ENCODE peak calls at places on chromosomes 2 and 18, in six cellular contexts. One of them, this sample, is unnamed.

GRCh38 chr2:134127496-134127895 is 126.4 kb upstream of the MGAT5 start:
- DNase-seq in fibroblast of lung: no peak
- DNase-seq in endothelial cell of umbilical vein: no peak
- DNase-seq in uterus: no peak
- DNase-seq in CD8-positive, alpha-beta T cell: peak; percentile 57
- DNase-seq in tibial nerve: no peak
- DNase-seq in this sample: no peak

GRCh38 chr2:151367571-151367970 is 10.2 kb downstream of the TNFAIP6 start:
- DNase-seq in uterus: no peak
- DNase-seq in endothelial cell of umbilical vein: no peak
- DNase-seq in tibial nerve: no peak
- DNase-seq in fibroblast of lung: peak; percentile 87
- DNase-seq in CD8-positive, alpha-beta T cell: no peak
- DNase-seq in this sample: no peak

GRCh38 chr18:46148810-46149209 is 44.6 kb downstream of the HAUS1 start:
- DNase-seq in uterus: peak; percentile 17
- DNase-seq in fibroblast of lung: peak; percentile 41
- DNase-seq in endothelial cell of umbilical vein: peak; percentile 66
- DNase-seq in tibial nerve: peak; percentile 76
- DNase-seq in CD8-positive, alpha-beta T cell: peak; percentile 67
- DNase-seq in this sample: peak; percentile 78

GRCh38 chr2:133993160-133993559 is 260.7 kb upstream of the MGAT5 start:
- DNase-seq in CD8-positive, alpha-beta T cell: no peak
- DNase-seq in fibroblast of lung: no peak
- DNase-seq in tibial nerve: no peak
- DNase-seq in uterus: no peak
- DNase-seq in endothelial cell of umbilical vein: no peak
- DNase-seq in this sample: no peak

GRCh38 chr18:75474332-75474731 is 46.8 kb upstream of the SMIM21 start:
- DNase-seq in uterus: no peak
- DNase-seq in tibial nerve: no peak
- DNase-seq in fibroblast of lung: no peak
- DNase-seq in CD8-positive, alpha-beta T cell: no peak
- DNase-seq in endothelial cell of umbilical vein: no peak
- DNase-seq in this sample: no peak

GRCh38 chr18:48713302-48713701 is 174.5 kb downstream of the CTIF start:
- DNase-seq in CD8-positive, alpha-beta T cell: no peak
- DNase-seq in fibroblast of lung: no peak
- DNase-seq in endothelial cell of umbilical vein: peak; percentile 58
- DNase-seq in uterus: peak; percentile 84
- DNase-seq in tibial nerve: peak; percentile 83
- DNase-seq in this sample: no peak

GRCh38 chr18:57748770-57749603 is 54.1 kb downstream of the ATP8B1 start:
- DNase-seq in fibroblast of lung: peak; percentile 69
- DNase-seq in endothelial cell of umbilical vein: peak; percentile 47
- DNase-seq in tibial nerve: no peak
- DNase-seq in uterus: no peak
- DNase-seq in CD8-positive, alpha-beta T cell: no peak
- DNase-seq in this sample: no peak

GRCh38 chr18:76476665-76477561 is 18.1 kb downstream of the ZNF516 start:
- DNase-seq in CD8-positive, alpha-beta T cell: no peak
- DNase-seq in fibroblast of lung: peak; percentile 96
- DNase-seq in tibial nerve: no peak
- DNase-seq in endothelial cell of umbilical vein: peak; percentile 62
- DNase-seq in uterus: no peak
- DNase-seq in this sample: no peak

GRCh38 chr2:42754021-42754775 is 9.7 kb downstream of the OXER1 start:
- DNase-seq in tibial nerve: no peak
- DNase-seq in endothelial cell of umbilical vein: no peak
- DNase-seq in CD8-positive, alpha-beta T cell: no peak
- DNase-seq in uterus: no peak
- DNase-seq in fibroblast of lung: peak; percentile 38
- DNase-seq in this sample: no peak

GRCh38 chr18:48805826-48806535 is 144.8 kb downstream of the SMAD7 start:
- DNase-seq in uterus: peak; percentile 4
- DNase-seq in fibroblast of lung: no peak
- DNase-seq in tibial nerve: no peak
- DNase-seq in endothelial cell of umbilical vein: no peak
- DNase-seq in CD8-positive, alpha-beta T cell: peak; percentile 36
- DNase-seq in this sample: no peak

GRCh38 chr2:28137221-28137620 is 246.7 kb downstream of the BABAM2 start:
- DNase-seq in uterus: peak; percentile 90
- DNase-seq in tibial nerve: peak; percentile 66
- DNase-seq in endothelial cell of umbilical vein: no peak
- DNase-seq in fibroblast of lung: peak; percentile 85
- DNase-seq in CD8-positive, alpha-beta T cell: no peak
- DNase-seq in this sample: no peak

GRCh38 chr2:96148410-96149217 is 3.4 kb upstream of the DUSP2 start:
- DNase-seq in CD8-positive, alpha-beta T cell: peak; percentile 90
- DNase-seq in tibial nerve: peak; percentile 44
- DNase-seq in uterus: peak; percentile 61
- DNase-seq in endothelial cell of umbilical vein: peak; percentile 74
- DNase-seq in fibroblast of lung: peak; percentile 94
- DNase-seq in this sample: peak; percentile 67

GRCh38 chr2:152594022-152594712 is 123.1 kb downstream of the PRPF40A start:
- DNase-seq in tibial nerve: peak; percentile 66
- DNase-seq in endothelial cell of umbilical vein: no peak
- DNase-seq in fibroblast of lung: no peak
- DNase-seq in uterus: no peak
- DNase-seq in CD8-positive, alpha-beta T cell: no peak
- DNase-seq in this sample: no peak

GRCh38 chr2:113077921-113078320 is 10.2 kb downstream of the IL1F10 start:
- DNase-seq in tibial nerve: no peak
- DNase-seq in fibroblast of lung: peak; percentile 45
- DNase-seq in CD8-positive, alpha-beta T cell: no peak
- DNase-seq in endothelial cell of umbilical vein: no peak
- DNase-seq in uterus: no peak
- DNase-seq in this sample: no peak

GRCh38 chr2:110903548-110903947 is 171.2 kb downstream of the ACOXL start:
- DNase-seq in uterus: no peak
- DNase-seq in tibial nerve: no peak
- DNase-seq in fibroblast of lung: no peak
- DNase-seq in endothelial cell of umbilical vein: no peak
- DNase-seq in CD8-positive, alpha-beta T cell: no peak
- DNase-seq in this sample: no peak

GRCh38 chr2:144659731-144660275 is 139.9 kb upstream of the ZEB2 start:
- DNase-seq in CD8-positive, alpha-beta T cell: peak; percentile 64
- DNase-seq in tibial nerve: no peak
- DNase-seq in endothelial cell of umbilical vein: no peak
- DNase-seq in uterus: no peak
- DNase-seq in fibroblast of lung: peak; percentile 99
- DNase-seq in this sample: no peak

GRCh38 chr18:7840445-7840844 is 273.3 kb downstream of the PTPRM start:
- DNase-seq in endothelial cell of umbilical vein: peak; percentile 72
- DNase-seq in CD8-positive, alpha-beta T cell: no peak
- DNase-seq in tibial nerve: no peak
- DNase-seq in fibroblast of lung: no peak
- DNase-seq in uterus: no peak
- DNase-seq in this sample: no peak

GRCh38 chr18:76988015-76988826 is 144.4 kb downstream of the MBP start:
- DNase-seq in endothelial cell of umbilical vein: no peak
- DNase-seq in fibroblast of lung: no peak
- DNase-seq in uterus: no peak
- DNase-seq in tibial nerve: no peak
- DNase-seq in CD8-positive, alpha-beta T cell: no peak
- DNase-seq in this sample: no peak

GRCh38 chr2:29460191-29460590 is 345.0 kb downstream of the CLIP4 start:
- DNase-seq in fibroblast of lung: no peak
- DNase-seq in endothelial cell of umbilical vein: no peak
- DNase-seq in tibial nerve: no peak
- DNase-seq in uterus: no peak
- DNase-seq in CD8-positive, alpha-beta T cell: no peak
- DNase-seq in this sample: no peak

GRCh38 chr2:175004980-175005832 is at the start of gene CHN1:
- DNase-seq in uterus: peak; percentile 70
- DNase-seq in CD8-positive, alpha-beta T cell: peak; percentile 75
- DNase-seq in fibroblast of lung: peak; percentile 74
- DNase-seq in endothelial cell of umbilical vein: peak; percentile 85
- DNase-seq in tibial nerve: peak; percentile 32
- DNase-seq in this sample: peak; percentile 96

GRCh38 chr2:10654069-10654468 is 35.7 kb downstream of the NOL10 start:
- DNase-seq in endothelial cell of umbilical vein: peak; percentile 57
- DNase-seq in fibroblast of lung: peak; percentile 78
- DNase-seq in CD8-positive, alpha-beta T cell: no peak
- DNase-seq in uterus: no peak
- DNase-seq in tibial nerve: no peak
- DNase-seq in this sample: no peak

GRCh38 chr2:42513252-42513918 is 19.6 kb upstream of the KCNG3 start:
- DNase-seq in fibroblast of lung: peak; percentile 38
- DNase-seq in uterus: peak; percentile 19
- DNase-seq in CD8-positive, alpha-beta T cell: no peak
- DNase-seq in tibial nerve: peak; percentile 44
- DNase-seq in endothelial cell of umbilical vein: peak; percentile 49
- DNase-seq in this sample: peak; percentile 72

GRCh38 chr2:201984800-201985525 is 48.7 kb upstream of the FZD7 start:
- DNase-seq in CD8-positive, alpha-beta T cell: no peak
- DNase-seq in tibial nerve: peak; percentile 15
- DNase-seq in uterus: no peak
- DNase-seq in endothelial cell of umbilical vein: no peak
- DNase-seq in fibroblast of lung: no peak
- DNase-seq in this sample: no peak

GRCh38 chr2:13193900-13194299 is 477.2 kb downstream of the TRIB2 start:
- DNase-seq in tibial nerve: no peak
- DNase-seq in fibroblast of lung: peak; percentile 29
- DNase-seq in endothelial cell of umbilical vein: no peak
- DNase-seq in CD8-positive, alpha-beta T cell: no peak
- DNase-seq in uterus: no peak
- DNase-seq in this sample: peak; percentile 10

GRCh38 chr2:199659207-199659606 is 191.8 kb downstream of the FTCDNL1 start:
- DNase-seq in CD8-positive, alpha-beta T cell: no peak
- DNase-seq in endothelial cell of umbilical vein: peak; percentile 17
- DNase-seq in tibial nerve: no peak
- DNase-seq in uterus: no peak
- DNase-seq in fibroblast of lung: peak; percentile 56
- DNase-seq in this sample: peak; percentile 89

GRCh38 chr2:64108842-64109241 is 35.4 kb downstream of the PELI1 start:
- DNase-seq in uterus: no peak
- DNase-seq in CD8-positive, alpha-beta T cell: no peak
- DNase-seq in fibroblast of lung: no peak
- DNase-seq in endothelial cell of umbilical vein: no peak
- DNase-seq in tibial nerve: no peak
- DNase-seq in this sample: no peak

GRCh38 chr2:64105676-64106461 is 38.4 kb downstream of the PELI1 start:
- DNase-seq in uterus: no peak
- DNase-seq in tibial nerve: no peak
- DNase-seq in fibroblast of lung: peak; percentile 52
- DNase-seq in CD8-positive, alpha-beta T cell: no peak
- DNase-seq in endothelial cell of umbilical vein: no peak
- DNase-seq in this sample: no peak

GRCh38 chr2:64111426-64111825 is 32.8 kb downstream of the PELI1 start:
- DNase-seq in endothelial cell of umbilical vein: no peak
- DNase-seq in fibroblast of lung: no peak
- DNase-seq in tibial nerve: no peak
- DNase-seq in CD8-positive, alpha-beta T cell: no peak
- DNase-seq in uterus: no peak
- DNase-seq in this sample: no peak

GRCh38 chr2:64104944-64105343 is 39.3 kb downstream of the PELI1 start:
- DNase-seq in tibial nerve: no peak
- DNase-seq in uterus: no peak
- DNase-seq in fibroblast of lung: peak; percentile 50
- DNase-seq in endothelial cell of umbilical vein: peak; percentile 72
- DNase-seq in CD8-positive, alpha-beta T cell: no peak
- DNase-seq in this sample: no peak

DNA sequence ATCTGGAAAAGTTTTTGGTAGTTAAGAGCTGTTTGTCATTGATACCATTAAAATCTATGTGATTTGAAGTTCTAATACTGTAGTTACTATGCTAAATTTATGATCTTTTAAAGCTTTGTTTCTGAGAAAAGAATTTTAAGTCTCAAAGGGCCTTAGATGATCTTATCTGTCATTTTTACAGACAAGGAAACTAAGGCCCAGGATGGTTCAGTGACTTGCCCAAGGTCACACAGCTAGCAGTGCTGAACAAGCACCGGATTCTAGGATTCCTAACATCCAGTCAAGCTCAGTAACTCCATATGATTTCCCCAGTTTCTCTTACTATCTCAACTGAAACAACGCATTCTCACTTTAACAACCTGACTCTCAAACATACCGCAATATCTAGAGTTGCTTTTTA is 37.7 kb downstream of the PELI1 start:
- DNase-seq in tibial nerve: no peak
- DNase-seq in endothelial cell of umbilical vein: no peak
- DNase-seq in fibroblast of lung: no peak
- DNase-seq in uterus: no peak
- DNase-seq in CD8-positive, alpha-beta T cell: no peak
- DNase-seq in this sample: no peak
- H3K27ac ChIP-seq in tibial nerve: no peak overlapping the region
- H3K27ac ChIP-seq in endothelial cell of umbilical vein: no peak overlapping the region
- H3K27ac ChIP-seq in fibroblast of lung: no peak overlapping the region
- H3K27ac ChIP-seq in uterus: peak overlapping the region; percentile 57
- H3K27ac ChIP-seq in CD8-positive, alpha-beta T cell: no peak overlapping the region
- H3K27ac ChIP-seq in this sample: no peak overlapping the region

GRCh38 chr2:69298862-69299261 is 88.2 kb downstream of the GFPT1 start:
- DNase-seq in tibial nerve: no peak
- DNase-seq in fibroblast of lung: peak; percentile 58
- DNase-seq in uterus: peak; percentile 46
- DNase-seq in endothelial cell of umbilical vein: no peak
- DNase-seq in CD8-positive, alpha-beta T cell: no peak
- DNase-seq in this sample: no peak
- H3K27ac ChIP-seq in tibial nerve: no peak overlapping the region
- H3K27ac ChIP-seq in fibroblast of lung: no peak overlapping the region
- H3K27ac ChIP-seq in uterus: no peak overlapping the region
- H3K27ac ChIP-seq in endothelial cell of umbilical vein: peak overlapping the region; percentile 61
- H3K27ac ChIP-seq in CD8-positive, alpha-beta T cell: no peak overlapping the region
- H3K27ac ChIP-seq in this sample: no peak overlapping the region

DNA sequence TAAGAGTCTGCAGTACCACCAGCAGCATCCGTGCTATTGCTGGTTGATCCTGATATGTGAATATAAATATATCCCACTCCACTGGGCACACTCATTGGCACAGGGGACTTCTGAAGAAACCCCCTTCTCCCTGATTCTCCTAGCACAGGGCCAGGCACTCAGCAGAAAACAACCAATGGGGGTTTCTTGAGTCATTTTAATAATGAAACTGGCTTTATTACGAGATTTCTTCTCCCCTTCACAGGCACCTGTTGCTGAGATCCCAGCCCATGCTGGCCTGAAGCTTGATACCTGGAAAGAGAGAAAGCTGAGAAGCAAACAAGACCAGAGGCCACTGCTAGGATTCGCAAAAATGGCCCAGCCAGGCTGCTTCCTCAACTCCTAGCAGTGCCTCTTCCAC is 17.9 kb upstream of the CYRIA start:
- DNase-seq in fibroblast of lung: no peak
- DNase-seq in uterus: no peak
- DNase-seq in tibial nerve: no peak
- DNase-seq in endothelial cell of umbilical vein: no peak
- DNase-seq in CD8-positive, alpha-beta T cell: no peak
- DNase-seq in this sample: no peak
- H3K27ac ChIP-seq in fibroblast of lung: no peak overlapping the region
- H3K27ac ChIP-seq in uterus: no peak overlapping the region
- H3K27ac ChIP-seq in tibial nerve: no peak overlapping the region
- H3K27ac ChIP-seq in endothelial cell of umbilical vein: no peak overlapping the region
- H3K27ac ChIP-seq in CD8-positive, alpha-beta T cell: no peak overlapping the region
- H3K27ac ChIP-seq in this sample: no peak overlapping the region

DNA sequence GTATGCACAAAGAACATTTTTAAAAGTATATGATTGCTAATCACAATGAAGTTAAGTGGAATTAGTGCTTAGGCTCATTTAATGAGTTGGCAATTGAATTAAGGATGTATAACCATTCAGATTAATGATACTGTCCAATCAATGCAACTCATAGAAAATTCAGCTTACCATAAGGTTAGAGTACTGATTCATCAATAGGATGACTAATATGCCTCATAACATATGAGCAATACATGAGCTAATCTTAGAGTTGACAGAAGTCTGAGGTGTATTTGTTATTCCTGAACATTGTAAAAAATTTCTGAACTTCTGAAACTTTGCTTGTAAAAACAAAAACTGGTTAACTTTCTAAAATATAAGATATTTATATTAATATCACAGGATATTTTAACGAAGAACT is 118.3 kb upstream of the NETO1 start:
- DNase-seq in uterus: no peak
- DNase-seq in endothelial cell of umbilical vein: no peak
- DNase-seq in CD8-positive, alpha-beta T cell: no peak
- DNase-seq in fibroblast of lung: peak; percentile 40
- DNase-seq in tibial nerve: no peak
- DNase-seq in this sample: no peak
- H3K27ac ChIP-seq in uterus: no peak overlapping the region
- H3K27ac ChIP-seq in endothelial cell of umbilical vein: no peak overlapping the region
- H3K27ac ChIP-seq in CD8-positive, alpha-beta T cell: no peak overlapping the region
- H3K27ac ChIP-seq in fibroblast of lung: no peak overlapping the region
- H3K27ac ChIP-seq in tibial nerve: no peak overlapping the region
- H3K27ac ChIP-seq in this sample: no peak overlapping the region

This sample was measured in neural progenitor cell.